ENCODE peak calls at places on chromosome 4, in ten cellular contexts. I, J, K, Q, N, S, X, U, D and F are unnamed samples.

GRCh38 chr4:5037553-5038551 is 13.4 kb upstream of the STK32B start:
- ATAC-seq in I (peak; percentile 73), J (no peak), K (peak; percentile 45), Q (peak; percentile 54), N (no peak), S (no peak), X (no peak), U (peak; percentile 64), D (peak; percentile 84), F (peak; percentile 81)

GRCh38 chr4:104747635-104748034 is 252.9 kb upstream of the CXXC4 start:
- ATAC-seq in I (peak; percentile 38), J (no peak), K (no peak), Q (no peak), N (no peak), S (peak; percentile 16), X (no peak), U (no peak), D (no peak), F (no peak)

GRCh38 chr4:82638479-82638878 is 76.7 kb upstream of the TMEM150C start:
- ATAC-seq in I (no peak), J (no peak), K (no peak), Q (peak; percentile 38), N (no peak), S (no peak), X (no peak), U (no peak), D (no peak), F (no peak)

GRCh38 chr4:2816401-2816954 is 23.6 kb downstream of the SH3BP2 start:
- ATAC-seq in I (no peak), J (no peak), K (no peak), Q (no peak), N (no peak), S (no peak), X (no peak), U (no peak), D (no peak), F (no peak)

GRCh38 chr4:76058888-76059426 is 15.6 kb upstream of the ART3 start:
- ATAC-seq in I (peak; percentile 75), J (no peak), K (no peak), Q (peak; percentile 85), N (no peak), S (no peak), X (peak; percentile 25), U (no peak), D (no peak), F (no peak)

GRCh38 chr4:147788791-147789190 is 56.9 kb downstream of the ARHGAP10 start:
- ATAC-seq in I (no peak), J (no peak), K (peak; percentile 27), Q (no peak), N (no peak), S (no peak), X (no peak), U (no peak), D (peak; percentile 30), F (no peak)

GRCh38 chr4:96354036-96354712 is 514.3 kb downstream of the PDHA2 start:
- ATAC-seq in I (no peak), J (no peak), K (no peak), Q (peak; percentile 58), N (no peak), S (no peak), X (no peak), U (no peak), D (no peak), F (peak; percentile 56)

GRCh38 chr4:10441512-10441911 is 15.7 kb downstream of the ZNF518B start:
- ATAC-seq in I (no peak), J (no peak), K (no peak), Q (no peak), N (no peak), S (no peak), X (no peak), U (no peak), D (no peak), F (no peak)

GRCh38 chr4:82560853-82561744 is 689 bp downstream of the TMEM150C start:
- ATAC-seq in I (peak; percentile 29), J (peak; percentile 38), K (no peak), Q (peak; percentile 48), N (no peak), S (peak; percentile 24), X (peak; percentile 33), U (no peak), D (peak; percentile 67), F (peak; percentile 40)

GRCh38 chr4:164601653-164602052 is 152.3 kb upstream of the SMIM31 start:
- ATAC-seq in I (no peak), J (no peak), K (no peak), Q (no peak), N (no peak), S (no peak), X (no peak), U (no peak), D (no peak), F (no peak)

GRCh38 chr4:16269742-16270522 is 43.7 kb upstream of the TAPT1 start:
- ATAC-seq in I (no peak), J (no peak), K (peak; percentile 60), Q (no peak), N (no peak), S (no peak), X (no peak), U (no peak), D (peak; percentile 95), F (peak; percentile 80)

GRCh38 chr4:72954811-72955210 is 114.7 kb downstream of the COX18 start:
- ATAC-seq in I (no peak), J (no peak), K (no peak), Q (no peak), N (no peak), S (no peak), X (no peak), U (no peak), D (no peak), F (no peak)

GRCh38 chr4:27327421-27328181 is 467.0 kb downstream of the STIM2 start:
- ATAC-seq in I (no peak), J (no peak), K (no peak), Q (no peak), N (no peak), S (no peak), X (no peak), U (no peak), D (no peak), F (no peak)

GRCh38 chr4:184348311-184349233 is 125.8 kb downstream of the IRF2 start:
- ATAC-seq in I (peak; percentile 60), J (no peak), K (peak; percentile 73), Q (peak; percentile 82), N (no peak), S (no peak), X (no peak), U (peak; percentile 12), D (peak; percentile 79), F (no peak)

GRCh38 chr4:5003918-5004317 is 15.3 kb downstream of the CYTL1 start:
- ATAC-seq in I (no peak), J (no peak), K (no peak), Q (no peak), N (no peak), S (no peak), X (no peak), U (no peak), D (no peak), F (no peak)

GRCh38 chr4:186814535-186814934 is 90.9 kb upstream of the FAT1 start:
- ATAC-seq in I (no peak), J (no peak), K (no peak), Q (no peak), N (no peak), S (no peak), X (no peak), U (no peak), D (no peak), F (no peak)

GRCh38 chr4:79886557-79886956 is 186.5 kb downstream of the ANTXR2 start:
- ATAC-seq in I (no peak), J (no peak), K (peak; percentile 33), Q (no peak), N (no peak), S (no peak), X (no peak), U (no peak), D (no peak), F (no peak)

GRCh38 chr4:122827899-122828601 is 1.4 kb downstream of the FGF2 start:
- ATAC-seq in I (peak; percentile 78), J (peak; percentile 83), K (peak; percentile 36), Q (peak; percentile 83), N (peak; percentile 79), S (peak; percentile 87), X (peak; percentile 83), U (peak; percentile 59), D (peak; percentile 4), F (peak; percentile 58)

GRCh38 chr4:3461515-3462291 is 1.4 kb upstream of the DOK7 start:
- ATAC-seq in I (peak; percentile 91), J (no peak), K (peak; percentile 83), Q (peak; percentile 90), N (no peak), S (peak; percentile 14), X (no peak), U (peak; percentile 88), D (no peak), F (peak; percentile 42)

GRCh38 chr4:80004319-80004718 is 68.7 kb downstream of the ANTXR2 start:
- ATAC-seq in I (no peak), J (no peak), K (no peak), Q (no peak), N (no peak), S (no peak), X (no peak), U (no peak), D (no peak), F (no peak)

GRCh38 chr4:122480023-122480422 is 23.5 kb upstream of the IL2 start:
- ATAC-seq in I (no peak), J (no peak), K (peak; percentile 47), Q (no peak), N (no peak), S (no peak), X (no peak), U (no peak), D (peak; percentile 74), F (no peak)

GRCh38 chr4:176383273-176384077 is 63.7 kb downstream of the SPCS3 start:
- ATAC-seq in I (no peak), J (no peak), K (peak; percentile 59), Q (no peak), N (no peak), S (no peak), X (no peak), U (no peak), D (no peak), F (peak; percentile 24)

GRCh38 chr4:88757776-88758175 is 60.1 kb upstream of the NAP1L5 start:
- ATAC-seq in I (no peak), J (no peak), K (no peak), Q (no peak), N (no peak), S (no peak), X (no peak), U (no peak), D (no peak), F (no peak)

GRCh38 chr4:6968496-6968895 is 58.9 kb downstream of the TBC1D14 start:
- ATAC-seq in I (no peak), J (no peak), K (no peak), Q (no peak), N (no peak), S (peak; percentile 26), X (no peak), U (no peak), D (no peak), F (no peak)

GRCh38 chr4:41391271-41391670 is 134.5 kb downstream of the UCHL1 start:
- ATAC-seq in I (no peak), J (no peak), K (no peak), Q (no peak), N (no peak), S (no peak), X (no peak), U (no peak), D (no peak), F (no peak)

GRCh38 chr4:95161781-95162469 is 386.8 kb downstream of the UNC5C start:
- ATAC-seq in I (no peak), J (no peak), K (peak; percentile 13), Q (no peak), N (no peak), S (no peak), X (no peak), U (no peak), D (no peak), F (no peak)

GRCh38 chr4:9880411-9881197 is 99.2 kb downstream of the DRD5 start:
- ATAC-seq in I (no peak), J (no peak), K (peak; percentile 80), Q (peak; percentile 11), N (no peak), S (no peak), X (no peak), U (no peak), D (peak; percentile 35), F (no peak)

GRCh38 chr4:44319129-44319528 is 129.5 kb downstream of the KCTD8 start:
- ATAC-seq in I (no peak), J (no peak), K (no peak), Q (no peak), N (no peak), S (no peak), X (no peak), U (no peak), D (no peak), F (no peak)